ENCODE peak calls at places on chromosomes 7 and 10, in four cellular contexts. X, K, Q and E are unnamed samples.

GRCh38 chr10:131726967-131727366 is 173.8 kb upstream of the PPP2R2D start:
- DNase-seq in X (no peak), K (no peak), Q (no peak), E (no peak)

GRCh38 chr7:158275711-158276413 is 311.8 kb downstream of the PTPRN2 start:
- DNase-seq in X (no peak), K (no peak), Q (no peak), E (no peak)

GRCh38 chr7:70762697-70763096 is 369.2 kb upstream of the GALNT17 start:
- DNase-seq in X (no peak), K (no peak), Q (no peak), E (no peak)

GRCh38 chr10:84159076-84159475 is 14.5 kb upstream of the GPR15LG start:
- DNase-seq in X (no peak), K (no peak), Q (no peak), E (no peak)

GRCh38 chr7:143938522-143939243 is 3.6 kb downstream of the OR2F2 start:
- DNase-seq in X (no peak), K (no peak), Q (no peak), E (no peak)

GRCh38 chr10:33015798-33016547 is 57.9 kb upstream of the ITGB1 start:
- DNase-seq in X (no peak), K (no peak), Q (no peak), E (no peak)

GRCh38 chr7:103447073-103447960 is 1.3 kb upstream of the SLC26A5 start:
- DNase-seq in X (no peak), K (no peak), Q (peak; percentile 60), E (peak; percentile 50)

GRCh38 chr7:2157473-2158279 is 75.1 kb downstream of the MAD1L1 start:
- DNase-seq in X (peak; percentile 64), K (peak; percentile 95), Q (peak; percentile 37), E (peak; percentile 79)

GRCh38 chr7:83976302-83976701 is 218.3 kb downstream of the SEMA3A start:
- DNase-seq in X (no peak), K (no peak), Q (no peak), E (no peak)

GRCh38 chr7:48295572-48295971 is 124.3 kb downstream of the ABCA13 start:
- DNase-seq in X (no peak), K (peak; percentile 37), Q (no peak), E (peak; percentile 38)

GRCh38 chr7:44185729-44186128 is 3.5 kb downstream of the GCK start:
- DNase-seq in X (no peak), K (no peak), Q (peak; percentile 17), E (no peak)

GRCh38 chr7:74572301-74573090 is 85.0 kb upstream of the GTF2I start:
- DNase-seq in X (no peak), K (no peak), Q (no peak), E (peak; percentile 65)

GRCh38 chr10:12471135-12471534 is 121.8 kb downstream of the CAMK1D start:
- DNase-seq in X (no peak), K (no peak), Q (peak; percentile 70), E (peak; percentile 28)

GRCh38 chr7:32243891-32244290 is 173.7 kb upstream of the PDE1C start:
- DNase-seq in X (no peak), K (peak; percentile 77), Q (no peak), E (no peak)

GRCh38 chr10:28849309-28849708 is 172.0 kb downstream of the BAMBI start:
- DNase-seq in X (no peak), K (no peak), Q (no peak), E (no peak)

GRCh38 chr10:58013406-58013805 is 254.3 kb downstream of the IPMK start:
- DNase-seq in X (no peak), K (no peak), Q (no peak), E (no peak)

GRCh38 chr10:124686707-124687376 is 57.3 kb downstream of the FAM53B start:
- DNase-seq in X (no peak), K (no peak), Q (no peak), E (no peak)

GRCh38 chr10:74150151-74151056 is at the start of gene AP3M1:
- DNase-seq in X (peak; percentile 84), K (peak; percentile 94), Q (peak; percentile 89), E (peak; percentile 87)
- TF ChIP-seq POLR2A in X (peak; percentile 24), K (no peak), Q (no peak), E (no peak)

GRCh38 chr10:118900617-118901016 is 128.9 kb upstream of the NANOS1 start:
- DNase-seq in X (no peak), K (peak; percentile 66), Q (no peak), E (no peak)
- H3K27ac ChIP-seq in X (no peak overlapping the region), K (no peak overlapping the region), Q (no peak overlapping the region), E (no peak overlapping the region)

GRCh38 chr7:149375234-149376008 is 85.4 kb downstream of the ZNF777 start:
- DNase-seq in X (no peak), K (no peak), Q (no peak), E (no peak)

GRCh38 chr7:149379625-149380024 is 81.2 kb downstream of the ZNF777 start:
- DNase-seq in X (no peak), K (no peak), Q (no peak), E (no peak)

GRCh38 chr7:149381245-149381644 is 79.6 kb downstream of the ZNF777 start:
- DNase-seq in X (no peak), K (no peak), Q (no peak), E (no peak)

GRCh38 chr7:149373089-149373488 is 87.8 kb downstream of the ZNF777 start:
- DNase-seq in X (no peak), K (no peak), Q (no peak), E (no peak)

GRCh38 chr7:149377386-149377785 is 83.5 kb downstream of the ZNF777 start:
- DNase-seq in X (no peak), K (no peak), Q (no peak), E (no peak)
- H3K4me1 ChIP-seq in X (no peaks in the 10 kb centered on the region), K (no peaks in the 10 kb centered on the region), Q (no peaks in the 10 kb centered on the region), E (no peaks in the 10 kb centered on the region)

DNA sequence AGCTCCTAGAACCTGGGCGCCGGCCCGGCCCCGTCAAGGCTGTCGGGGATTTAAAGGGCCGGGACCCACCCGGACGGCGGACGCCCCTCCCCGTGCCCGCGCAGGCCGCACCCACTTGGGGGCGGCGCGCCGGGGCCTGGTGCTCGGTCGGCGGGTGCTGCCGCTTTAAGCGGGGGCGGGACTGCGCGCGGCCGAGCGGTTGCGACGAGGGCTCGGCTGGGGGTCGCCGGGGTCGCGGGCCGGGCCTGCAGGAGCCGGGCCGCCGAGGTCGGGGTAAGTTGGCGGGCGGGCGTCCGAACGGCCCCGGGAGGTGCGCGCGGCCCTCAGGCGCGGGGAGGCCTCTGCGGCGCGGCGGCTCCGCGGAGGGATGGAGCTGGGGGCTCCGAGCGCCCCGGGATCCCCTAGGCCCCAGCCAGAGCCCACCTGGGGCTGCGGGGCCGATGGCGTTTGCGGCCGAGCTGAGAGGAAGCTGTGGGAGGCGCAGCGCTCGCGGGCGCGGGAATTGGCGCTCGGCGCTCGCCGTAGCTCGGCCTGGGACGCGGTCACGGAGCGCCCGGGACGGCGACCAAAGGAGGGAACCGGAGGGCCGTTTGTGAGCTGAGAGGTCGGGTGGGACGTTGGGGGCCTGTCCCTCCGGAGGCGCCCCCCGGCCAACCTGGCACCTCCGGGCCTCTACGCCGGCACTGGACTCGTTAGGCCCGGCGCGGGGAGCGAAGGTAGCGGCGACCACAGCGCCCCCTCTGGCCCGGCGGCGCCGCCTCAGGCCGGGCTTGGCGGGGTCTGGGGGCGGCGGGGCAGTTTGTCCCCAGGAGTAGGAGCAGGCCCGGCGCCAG is at the start of gene TRRAP:
- DNase-seq in X (peak; percentile 69), K (no peak), Q (peak; percentile 77), E (peak; percentile 68)
- TF ChIP-seq POLR2A in X (peak; percentile 32), K (no peak), Q (peak; percentile 52), E (no peak)

DNA sequence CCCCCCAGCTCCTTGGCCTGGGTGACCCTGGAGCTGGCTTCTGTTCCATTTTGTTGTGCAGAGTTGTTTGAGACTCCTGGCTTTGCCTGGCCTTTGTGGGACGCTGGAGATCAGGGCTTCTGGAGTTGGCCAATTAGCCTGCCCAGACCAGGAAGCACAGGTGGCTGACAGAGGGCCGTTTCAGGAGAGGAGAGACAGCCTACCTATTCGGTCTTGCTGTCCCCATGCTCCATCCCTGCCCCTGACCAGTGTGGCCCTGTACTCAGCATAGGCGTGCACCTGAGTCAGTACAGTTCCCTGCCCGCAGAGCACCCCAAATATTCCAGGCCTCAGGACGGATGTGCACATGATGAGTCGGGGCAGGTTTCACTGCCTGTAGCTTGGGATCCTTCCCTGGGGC is 44.5 kb downstream of the HTRA1 start:
- DNase-seq in X (no peak), K (no peak), Q (no peak), E (no peak)
- H3K27ac ChIP-seq in X (no peak overlapping the region), K (no peak overlapping the region), Q (no peak overlapping the region), E (no peak overlapping the region)

DNA sequence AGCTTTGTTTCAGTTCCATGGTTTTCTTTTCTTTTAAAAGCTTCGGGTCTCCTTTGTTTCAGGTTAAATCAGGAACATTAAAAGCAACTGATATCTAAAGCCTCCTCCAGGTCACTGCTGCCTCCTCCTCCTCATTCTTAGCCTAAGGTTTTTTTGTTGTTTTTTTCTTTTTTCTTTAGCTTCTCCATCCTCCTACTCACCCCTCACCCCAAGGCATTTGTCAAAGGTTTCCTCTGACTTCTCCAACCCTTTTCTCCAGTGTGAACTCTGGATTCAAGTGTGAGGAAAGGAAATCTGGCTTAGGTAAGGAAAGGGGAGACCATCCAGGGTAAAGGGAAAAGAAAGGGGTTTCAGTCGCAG is 420.1 kb upstream of the NFE2L3 start:
- DNase-seq in X (no peak), K (no peak), Q (no peak), E (no peak)
- H3K4me1 ChIP-seq in X (peaks cover 7% of the 10 kb centered on the region), K (no peaks in the 10 kb centered on the region), Q (no peaks in the 10 kb centered on the region), E (no peaks in the 10 kb centered on the region)